ENCODE peak calls at places on chromosomes 13 and 19, in seven cellular contexts. S is astrocyte of the cerebellum, Q is AG08395, J is T-helper 1 cell, U is kidney epithelial cell, H is endothelial cell of umbilical vein, V is GM20000. Z is an unnamed sample.

GRCh38 chr13:84997858-84998257 is 801.4 kb downstream of the SLITRK6 start:
- DNase-seq in S (no peak), Q (no peak), J (no peak), U (no peak), H (no peak), V (no peak), Z (no peak)

GRCh38 chr13:113058988-113059850 is 46.4 kb upstream of the F7 start:
- DNase-seq in S (no peak), Q (no peak), J (no peak), U (no peak), H (no peak), V (no peak), Z (no peak)

GRCh38 chr19:1467228-1467511 is 11.8 kb downstream of the C19orf25 start:
- DNase-seq in S (no peak), Q (no peak), J (no peak), U (no peak), H (no peak), V (no peak), Z (no peak)

GRCh38 chr13:50353651-50354415 is 338.6 kb downstream of the KCNRG start:
- DNase-seq in S (peak; percentile 58), Q (peak; percentile 49), J (no peak), U (no peak), H (no peak), V (no peak), Z (no peak)

GRCh38 chr19:50932018-50932689 is 20.7 kb downstream of the KLK5 start:
- DNase-seq in S (no peak), Q (no peak), J (no peak), U (peak; percentile 50), H (no peak), V (no peak), Z (no peak)

GRCh38 chr13:106415427-106415826 is 120.0 kb downstream of the EFNB2 start:
- DNase-seq in S (no peak), Q (no peak), J (no peak), U (no peak), H (no peak), V (no peak), Z (no peak)

GRCh38 chr19:12232961-12233360 is 61.7 kb downstream of the ZNF44 start:
- DNase-seq in S (no peak), Q (no peak), J (no peak), U (no peak), H (no peak), V (no peak), Z (no peak)

GRCh38 chr13:112102243-112102642 is 35.3 kb downstream of the SOX1 start:
- DNase-seq in S (no peak), Q (no peak), J (no peak), U (no peak), H (no peak), V (no peak), Z (no peak)

GRCh38 chr19:20423381-20424207 is 142.0 kb downstream of the ZNF737 start:
- DNase-seq in S (no peak), Q (peak; percentile 41), J (peak; percentile 48), U (no peak), H (no peak), V (peak; percentile 18), Z (no peak)

GRCh38 chr13:107803822-107804495 is 411.4 kb downstream of the LIG4 start:
- DNase-seq in S (no peak), Q (no peak), J (no peak), U (peak; percentile 52), H (no peak), V (no peak), Z (no peak)

GRCh38 chr19:29404951-29405727 is 120.7 kb upstream of the VSTM2B start:
- DNase-seq in S (no peak), Q (no peak), J (no peak), U (no peak), H (no peak), V (no peak), Z (no peak)

GRCh38 chr13:33678906-33679657 is 138.9 kb upstream of the RFC3 start:
- DNase-seq in S (peak; percentile 39), Q (peak; percentile 59), J (peak; percentile 94), U (peak; percentile 86), H (peak; percentile 95), V (peak; percentile 93), Z (peak; percentile 14)

GRCh38 chr13:109652536-109652935 is 133.8 kb downstream of the IRS2 start:
- DNase-seq in S (no peak), Q (no peak), J (no peak), U (no peak), H (peak; percentile 12), V (no peak), Z (no peak)

GRCh38 chr13:33497146-33497845 is 211.7 kb upstream of the STARD13 start:
- DNase-seq in S (no peak), Q (no peak), J (no peak), U (no peak), H (peak; percentile 89), V (no peak), Z (no peak)

GRCh38 chr19:48596679-48597465 is 9.7 kb upstream of the SPACA4 start:
- DNase-seq in S (no peak), Q (no peak), J (peak; percentile 59), U (no peak), H (no peak), V (no peak), Z (no peak)

GRCh38 chr19:31533114-31533513 is 183.9 kb upstream of the TSHZ3 start:
- DNase-seq in S (no peak), Q (no peak), J (no peak), U (no peak), H (no peak), V (no peak), Z (no peak)

GRCh38 chr19:12796146-12797071 is 5.1 kb downstream of the JUNB start:
- DNase-seq in S (peak; percentile 60), Q (peak; percentile 66), J (peak; percentile 82), U (no peak), H (peak; percentile 80), V (peak; percentile 74), Z (peak; percentile 69)

GRCh38 chr13:91331047-91331915 is 16.2 kb upstream of the MIR17HG start:
- DNase-seq in S (no peak), Q (no peak), J (no peak), U (no peak), H (no peak), V (peak; percentile 28), Z (no peak)

GRCh38 chr19:7636691-7637373 is at the start of gene STXBP2:
- DNase-seq in S (no peak), Q (peak; percentile 33), J (peak; percentile 86), U (no peak), H (peak; percentile 34), V (peak; percentile 99), Z (peak; percentile 95)

GRCh38 chr13:74869846-74870245 is 612.1 kb downstream of the TBC1D4 start:
- DNase-seq in S (no peak), Q (no peak), J (no peak), U (no peak), H (peak; percentile 82), V (no peak), Z (no peak)

GRCh38 chr19:31597616-31598015 is 248.4 kb upstream of the TSHZ3 start:
- DNase-seq in S (no peak), Q (no peak), J (no peak), U (no peak), H (no peak), V (no peak), Z (no peak)

GRCh38 chr19:45607071-45608029 is 5.3 kb upstream of the GPR4 start:
- DNase-seq in S (peak; percentile 40), Q (peak; percentile 81), J (no peak), U (no peak), H (peak; percentile 84), V (no peak), Z (peak; percentile 56)

GRCh38 chr19:39390460-39390758 is 497 bp downstream of the PAF1 start:
- DNase-seq in S (no peak), Q (no peak), J (no peak), U (no peak), H (no peak), V (no peak), Z (peak; percentile 60)

GRCh38 chr19:10690351-10690781 is 10.9 kb upstream of the QTRT1 start:
- DNase-seq in S (no peak), Q (no peak), J (no peak), U (no peak), H (no peak), V (no peak), Z (no peak)

GRCh38 chr13:93151277-93151676 is 75.3 kb upstream of the GPC6 start:
- DNase-seq in S (peak; percentile 51), Q (peak; percentile 58), J (peak; percentile 1), U (peak; percentile 37), H (no peak), V (no peak), Z (no peak)

GRCh38 chr13:98142427-98143156 is at the start of gene FARP1:
- DNase-seq in S (no peak), Q (peak; percentile 81), J (peak; percentile 39), U (no peak), H (peak; percentile 55), V (peak; percentile 86), Z (peak; percentile 1)

GRCh38 chr13:31909889-31910551 is 121.6 kb upstream of the FRY start:
- DNase-seq in S (peak; percentile 54), Q (peak; percentile 53), J (peak; percentile 53), U (peak; percentile 18), H (peak; percentile 68), V (peak; percentile 36), Z (peak; percentile 14)

GRCh38 chr13:31046711-31047279 is 114.3 kb downstream of the TEX26 start:
- DNase-seq in S (no peak), Q (no peak), J (no peak), U (no peak), H (no peak), V (no peak), Z (no peak)

Z was measured in CD4-positive, alpha-beta T cell.